ENCODE peak calls at places on chromosome 1, in ten cellular contexts. One of them, this sample, is unnamed.

GRCh38 chr1:234069760-234070159 is 165.3 kb downstream of the SLC35F3 start:
- DNase-seq in tibial nerve: no peak
- DNase-seq in choroid plexus epithelial cell: peak
- DNase-seq in body of pancreas: no peak
- DNase-seq in PC-9: peak
- DNase-seq in heart right ventricle: no peak
- DNase-seq in BE2C: no peak
- DNase-seq in lower leg skin: no peak
- DNase-seq in HCT116: no peak
- DNase-seq in ovary: no peak
- DNase-seq in this sample: peak

GRCh38 chr1:62207187-62207586 is 12.5 kb downstream of the L1TD1 start:
- DNase-seq in body of pancreas: no peak
- DNase-seq in ovary: no peak
- DNase-seq in PC-9: no peak
- DNase-seq in HCT116: no peak
- DNase-seq in heart right ventricle: no peak
- DNase-seq in tibial nerve: no peak
- DNase-seq in lower leg skin: no peak
- DNase-seq in choroid plexus epithelial cell: no peak
- DNase-seq in BE2C: no peak
- DNase-seq in this sample: no peak

GRCh38 chr1:197868751-197869501 is 33.5 kb upstream of the C1orf53 start:
- DNase-seq in body of pancreas: peak
- DNase-seq in heart right ventricle: peak
- DNase-seq in choroid plexus epithelial cell: peak
- DNase-seq in HCT116: peak
- DNase-seq in BE2C: peak
- DNase-seq in ovary: no peak
- DNase-seq in lower leg skin: no peak
- DNase-seq in PC-9: peak
- DNase-seq in tibial nerve: peak
- DNase-seq in this sample: peak

GRCh38 chr1:98967122-98967521 is 37.5 kb downstream of the PLPPR5 start:
- DNase-seq in choroid plexus epithelial cell: no peak
- DNase-seq in PC-9: no peak
- DNase-seq in HCT116: no peak
- DNase-seq in body of pancreas: no peak
- DNase-seq in tibial nerve: no peak
- DNase-seq in lower leg skin: no peak
- DNase-seq in ovary: no peak
- DNase-seq in heart right ventricle: no peak
- DNase-seq in BE2C: no peak
- DNase-seq in this sample: no peak

GRCh38 chr1:20883766-20884165 is 96.7 kb upstream of the HP1BP3 start:
- DNase-seq in HCT116: no peak
- DNase-seq in choroid plexus epithelial cell: peak
- DNase-seq in lower leg skin: no peak
- DNase-seq in ovary: no peak
- DNase-seq in BE2C: no peak
- DNase-seq in tibial nerve: no peak
- DNase-seq in body of pancreas: no peak
- DNase-seq in PC-9: no peak
- DNase-seq in heart right ventricle: no peak
- DNase-seq in this sample: peak

GRCh38 chr1:177122869-177123268 is 41.6 kb downstream of the ASTN1 start:
- DNase-seq in body of pancreas: no peak
- DNase-seq in heart right ventricle: no peak
- DNase-seq in PC-9: no peak
- DNase-seq in lower leg skin: no peak
- DNase-seq in tibial nerve: no peak
- DNase-seq in ovary: no peak
- DNase-seq in HCT116: no peak
- DNase-seq in BE2C: no peak
- DNase-seq in choroid plexus epithelial cell: no peak
- DNase-seq in this sample: no peak

GRCh38 chr1:236416165-236416564 is 22.1 kb downstream of the EDARADD start:
- DNase-seq in PC-9: no peak
- DNase-seq in lower leg skin: peak
- DNase-seq in BE2C: no peak
- DNase-seq in tibial nerve: no peak
- DNase-seq in ovary: no peak
- DNase-seq in body of pancreas: no peak
- DNase-seq in heart right ventricle: no peak
- DNase-seq in HCT116: no peak
- DNase-seq in choroid plexus epithelial cell: no peak
- DNase-seq in this sample: no peak

GRCh38 chr1:12515234-12515633 is 102.8 kb downstream of the DHRS3 start:
- DNase-seq in lower leg skin: no peak
- DNase-seq in ovary: no peak
- DNase-seq in BE2C: no peak
- DNase-seq in heart right ventricle: no peak
- DNase-seq in PC-9: no peak
- DNase-seq in tibial nerve: no peak
- DNase-seq in body of pancreas: no peak
- DNase-seq in HCT116: no peak
- DNase-seq in choroid plexus epithelial cell: no peak
- DNase-seq in this sample: no peak

GRCh38 chr1:165686121-165686970 is 12.0 kb downstream of the ALDH9A1 start:
- DNase-seq in HCT116: no peak
- DNase-seq in ovary: no peak
- DNase-seq in choroid plexus epithelial cell: no peak
- DNase-seq in PC-9: no peak
- DNase-seq in BE2C: no peak
- DNase-seq in body of pancreas: no peak
- DNase-seq in tibial nerve: no peak
- DNase-seq in heart right ventricle: no peak
- DNase-seq in lower leg skin: no peak
- DNase-seq in this sample: no peak

GRCh38 chr1:153277852-153278251 is 18.4 kb downstream of the LORICRIN start:
- DNase-seq in ovary: no peak
- DNase-seq in body of pancreas: no peak
- DNase-seq in heart right ventricle: no peak
- DNase-seq in lower leg skin: no peak
- DNase-seq in choroid plexus epithelial cell: peak
- DNase-seq in PC-9: peak
- DNase-seq in HCT116: peak
- DNase-seq in BE2C: no peak
- DNase-seq in tibial nerve: no peak
- DNase-seq in this sample: peak

GRCh38 chr1:57082711-57083439 is 117.1 kb upstream of the C8B start:
- DNase-seq in HCT116: no peak
- DNase-seq in choroid plexus epithelial cell: no peak
- DNase-seq in tibial nerve: no peak
- DNase-seq in body of pancreas: no peak
- DNase-seq in PC-9: no peak
- DNase-seq in ovary: no peak
- DNase-seq in heart right ventricle: no peak
- DNase-seq in lower leg skin: no peak
- DNase-seq in BE2C: no peak
- DNase-seq in this sample: no peak

DNA sequence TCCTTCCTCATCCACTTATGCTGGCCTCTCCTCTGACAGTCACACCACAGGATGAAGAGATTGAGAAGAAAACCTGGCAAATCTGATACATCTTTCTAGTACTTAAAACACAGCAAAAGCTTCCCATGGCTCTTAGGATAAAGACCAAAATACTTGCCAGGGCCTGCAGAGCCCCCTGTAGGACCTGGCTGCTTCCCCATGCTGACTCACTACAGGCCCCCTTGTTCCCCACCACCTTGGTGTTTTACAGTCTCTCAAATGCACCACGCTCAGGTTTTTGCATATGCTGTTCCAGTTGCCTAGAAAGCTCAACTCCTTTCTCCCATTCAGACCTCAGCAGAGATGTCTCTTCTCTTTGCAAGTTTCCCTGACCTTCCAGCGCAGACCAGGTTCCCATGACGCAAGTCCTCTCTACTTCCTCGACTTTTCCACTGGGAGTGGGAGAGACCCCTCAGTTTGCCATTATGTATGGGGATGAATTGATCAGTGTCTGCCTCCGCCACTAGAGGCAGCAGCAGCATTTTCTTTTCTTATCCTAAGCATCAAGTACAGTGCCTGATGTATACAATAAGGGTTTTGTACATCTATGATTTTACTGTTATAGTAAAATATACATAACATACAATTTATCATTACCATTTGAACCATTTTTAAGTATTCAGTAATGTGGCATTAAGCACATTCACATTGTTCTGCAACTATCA is 113.8 kb upstream of the C8B start:
- DNase-seq in tibial nerve: no peak
- DNase-seq in ovary: no peak
- DNase-seq in body of pancreas: no peak
- DNase-seq in BE2C: no peak
- DNase-seq in heart right ventricle: no peak
- DNase-seq in HCT116: no peak
- DNase-seq in PC-9: no peak
- DNase-seq in lower leg skin: no peak
- DNase-seq in choroid plexus epithelial cell: no peak
- DNase-seq in this sample: no peak
- TF ChIP-seq CTCF in tibial nerve: no peak
- TF ChIP-seq CTCF in ovary: no peak
- TF ChIP-seq CTCF in body of pancreas: no peak
- TF ChIP-seq CTCF in BE2C: peak
- TF ChIP-seq CTCF in heart right ventricle: peak
- TF ChIP-seq CTCF in HCT116: peak
- TF ChIP-seq CTCF in PC-9: peak
- TF ChIP-seq CTCF in lower leg skin: no peak
- TF ChIP-seq CTCF in choroid plexus epithelial cell: peak
- TF ChIP-seq CTCF in this sample: no peak

GRCh38 chr1:18149113-18149641 is 41.6 kb downstream of the IGSF21 start:
- DNase-seq in lower leg skin: no peak
- DNase-seq in BE2C: peak
- DNase-seq in body of pancreas: peak
- DNase-seq in PC-9: no peak
- DNase-seq in HCT116: no peak
- DNase-seq in choroid plexus epithelial cell: no peak
- DNase-seq in tibial nerve: no peak
- DNase-seq in heart right ventricle: no peak
- DNase-seq in ovary: no peak
- DNase-seq in this sample: no peak
- TF ChIP-seq CTCF in lower leg skin: no peak
- TF ChIP-seq CTCF in BE2C: peak
- TF ChIP-seq CTCF in body of pancreas: no peak
- TF ChIP-seq CTCF in PC-9: no peak
- TF ChIP-seq CTCF in HCT116: peak
- TF ChIP-seq CTCF in choroid plexus epithelial cell: no peak
- TF ChIP-seq CTCF in tibial nerve: no peak
- TF ChIP-seq CTCF in heart right ventricle: no peak
- TF ChIP-seq CTCF in ovary: no peak
- TF ChIP-seq CTCF in this sample: no peak

DNA sequence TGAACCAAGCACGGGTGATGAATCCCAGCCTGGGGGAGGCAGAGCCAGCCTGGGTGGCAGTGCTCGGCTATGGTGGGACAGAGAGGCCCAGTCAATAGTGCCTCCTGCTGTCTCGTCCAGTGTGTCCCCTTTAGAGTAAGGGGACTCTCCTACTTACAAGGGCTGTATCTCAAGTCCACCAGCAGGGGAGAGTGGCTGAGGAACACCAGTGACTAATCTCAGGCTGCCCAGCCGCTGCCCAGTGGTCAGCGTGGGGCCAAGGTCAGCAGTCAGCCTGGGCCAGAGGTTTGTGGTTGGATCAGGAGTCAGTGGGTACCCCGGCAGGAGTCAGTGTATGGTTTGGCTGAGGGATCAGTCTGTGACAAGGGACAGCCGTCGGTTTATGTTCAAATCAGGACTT is 109.2 kb upstream of the RUNX3 start:
- DNase-seq in lower leg skin: no peak
- DNase-seq in HCT116: no peak
- DNase-seq in PC-9: no peak
- DNase-seq in heart right ventricle: no peak
- DNase-seq in BE2C: no peak
- DNase-seq in choroid plexus epithelial cell: no peak
- DNase-seq in body of pancreas: no peak
- DNase-seq in tibial nerve: no peak
- DNase-seq in ovary: no peak
- DNase-seq in this sample: no peak
- TF ChIP-seq CTCF in lower leg skin: no peak
- TF ChIP-seq CTCF in HCT116: peak
- TF ChIP-seq CTCF in PC-9: peak
- TF ChIP-seq CTCF in heart right ventricle: no peak
- TF ChIP-seq CTCF in BE2C: no peak
- TF ChIP-seq CTCF in choroid plexus epithelial cell: peak
- TF ChIP-seq CTCF in body of pancreas: no peak
- TF ChIP-seq CTCF in tibial nerve: no peak
- TF ChIP-seq CTCF in ovary: no peak
- TF ChIP-seq CTCF in this sample: no peak

DNA sequence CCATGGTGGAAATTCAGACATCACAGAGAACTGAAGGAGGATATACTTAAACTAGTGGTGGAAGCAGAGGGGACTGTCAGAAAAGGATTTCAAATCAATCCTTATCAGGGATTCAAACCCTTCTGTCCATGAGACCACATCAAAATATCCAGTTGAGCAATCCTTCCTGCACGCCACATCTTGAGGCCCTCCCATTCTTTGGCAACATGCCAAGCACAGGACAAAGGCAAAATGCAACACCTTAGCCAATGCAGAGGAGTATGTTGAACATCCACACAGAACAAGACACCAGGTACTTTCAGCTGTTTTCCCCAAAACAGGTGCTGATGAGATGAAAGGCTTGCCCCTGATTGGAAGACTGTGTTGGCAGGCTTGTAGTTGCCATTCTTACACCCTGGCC is 81.8 kb upstream of the PLXNA2 start:
- DNase-seq in BE2C: no peak
- DNase-seq in body of pancreas: no peak
- DNase-seq in heart right ventricle: no peak
- DNase-seq in choroid plexus epithelial cell: no peak
- DNase-seq in PC-9: no peak
- DNase-seq in ovary: no peak
- DNase-seq in lower leg skin: no peak
- DNase-seq in tibial nerve: no peak
- DNase-seq in HCT116: no peak
- DNase-seq in this sample: peak
- TF ChIP-seq CTCF in BE2C: no peak
- TF ChIP-seq CTCF in body of pancreas: no peak
- TF ChIP-seq CTCF in heart right ventricle: no peak
- TF ChIP-seq CTCF in choroid plexus epithelial cell: no peak
- TF ChIP-seq CTCF in PC-9: no peak
- TF ChIP-seq CTCF in ovary: no peak
- TF ChIP-seq CTCF in lower leg skin: no peak
- TF ChIP-seq CTCF in tibial nerve: no peak
- TF ChIP-seq CTCF in HCT116: no peak
- TF ChIP-seq CTCF in this sample: no peak